ENCODE peak calls at places on chromosomes 13 and 19, in eight cellular contexts. F, E, W, K, B, U, M and Y are unnamed samples.

GRCh38 chr13:83681547-83681946 is 200.7 kb downstream of the SLITRK1 start:
- DNase-seq in F (no peak), B (no peak), E (no peak), K (no peak), M (no peak), W (no peak), U (no peak), Y (no peak)

GRCh38 chr19:34996978-34997640 is 3.0 kb upstream of the GRAMD1A start:
- DNase-seq in F (no peak), W (no peak), K (no peak), U (no peak), M (no peak), B (no peak), E (no peak), Y (no peak)

GRCh38 chr13:102045713-102046112 is 356.1 kb downstream of the FGF14 start:
- DNase-seq in U (no peak), W (no peak), B (no peak), K (no peak), M (no peak), E (no peak), F (no peak), Y (no peak)

GRCh38 chr13:20168396-20168795 is 7.5 kb upstream of the GJA3 start:
- DNase-seq in M (no peak), E (no peak), F (no peak), K (no peak), B (no peak), U (no peak), W (no peak), Y (no peak)

GRCh38 chr13:23268441-23268840 is 87.7 kb downstream of the SGCG start:
- DNase-seq in M (no peak), W (no peak), B (no peak), F (no peak), E (no peak), K (no peak), U (no peak), Y (no peak)

GRCh38 chr13:111131610-111132009 is 16.5 kb downstream of the ARHGEF7 start:
- DNase-seq in E (no peak), W (no peak), F (no peak), U (no peak), B (no peak), M (no peak), K (no peak), Y (no peak)

GRCh38 chr13:52969373-52969772 is 59.2 kb upstream of the OLFM4 start:
- DNase-seq in W (no peak), E (no peak), K (no peak), F (no peak), U (no peak), M (no peak), B (no peak), Y (no peak)

GRCh38 chr13:71602327-71602726 is 264.7 kb downstream of the DACH1 start:
- DNase-seq in B (no peak), U (no peak), M (no peak), W (no peak), F (no peak), K (no peak), E (no peak), Y (no peak)

GRCh38 chr13:35881360-35881759 is 249.8 kb downstream of the DCLK1 start:
- DNase-seq in W (no peak), B (peak), U (no peak), E (no peak), K (no peak), M (no peak), F (peak), Y (no peak)

GRCh38 chr13:113119822-113120189 is 2.8 kb upstream of the F10 start:
- DNase-seq in M (no peak), U (no peak), F (no peak), W (no peak), K (no peak), E (no peak), B (peak), Y (no peak)

DNA sequence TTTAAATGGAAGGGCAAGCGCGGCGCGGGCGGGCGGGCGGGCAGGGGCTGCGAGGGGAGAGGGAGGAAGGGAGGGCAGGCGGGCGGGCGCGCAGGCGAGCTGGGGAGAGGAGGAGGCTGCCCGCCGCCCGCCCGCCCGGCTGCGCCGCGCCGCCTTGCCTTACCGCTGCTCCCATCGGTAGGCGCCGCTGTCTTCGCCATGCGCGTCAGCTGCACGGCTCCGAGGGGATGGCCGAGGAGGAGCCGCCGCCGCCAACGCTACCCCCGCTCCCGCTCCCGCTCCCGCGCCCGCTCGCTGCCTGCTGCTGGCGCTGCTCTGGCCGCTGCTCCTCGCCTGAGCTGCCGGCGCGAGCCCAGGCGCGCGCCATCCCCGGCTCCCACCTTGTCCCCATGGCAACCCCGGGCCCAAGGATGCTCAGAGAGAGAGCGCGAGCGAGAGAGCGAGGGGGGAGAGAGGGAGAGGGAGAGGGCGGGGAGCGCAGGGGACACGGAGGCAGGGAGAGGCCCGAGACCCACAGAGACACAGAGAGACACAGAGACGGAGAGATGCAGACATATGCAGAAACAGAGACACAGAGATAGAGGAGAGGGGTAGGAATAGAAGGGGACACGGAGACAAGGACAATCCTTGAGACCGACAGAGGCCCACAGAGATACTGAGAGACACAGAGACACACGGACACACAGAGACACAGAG is 40.3 kb downstream of the DEDD2 start:
- DNase-seq in M (peak), W (no peak), B (peak), K (no peak), E (peak), F (peak), U (peak), Y (no peak)
- H3K4me3 ChIP-seq in M (no peak), W (no peak), B (peak), K (peak), E (peak), F (peak), U (peak), Y (peak)

GRCh38 chr19:2822846-2823245 is 3.2 kb downstream of the ZNF554 start:
- DNase-seq in F (no peak), E (no peak), U (no peak), M (no peak), B (no peak), K (no peak), W (no peak), Y (no peak)
- H3K4me3 ChIP-seq in F (no peak), E (no peak), U (no peak), M (no peak), B (no peak), K (no peak), W (no peak), Y (no peak)

DNA sequence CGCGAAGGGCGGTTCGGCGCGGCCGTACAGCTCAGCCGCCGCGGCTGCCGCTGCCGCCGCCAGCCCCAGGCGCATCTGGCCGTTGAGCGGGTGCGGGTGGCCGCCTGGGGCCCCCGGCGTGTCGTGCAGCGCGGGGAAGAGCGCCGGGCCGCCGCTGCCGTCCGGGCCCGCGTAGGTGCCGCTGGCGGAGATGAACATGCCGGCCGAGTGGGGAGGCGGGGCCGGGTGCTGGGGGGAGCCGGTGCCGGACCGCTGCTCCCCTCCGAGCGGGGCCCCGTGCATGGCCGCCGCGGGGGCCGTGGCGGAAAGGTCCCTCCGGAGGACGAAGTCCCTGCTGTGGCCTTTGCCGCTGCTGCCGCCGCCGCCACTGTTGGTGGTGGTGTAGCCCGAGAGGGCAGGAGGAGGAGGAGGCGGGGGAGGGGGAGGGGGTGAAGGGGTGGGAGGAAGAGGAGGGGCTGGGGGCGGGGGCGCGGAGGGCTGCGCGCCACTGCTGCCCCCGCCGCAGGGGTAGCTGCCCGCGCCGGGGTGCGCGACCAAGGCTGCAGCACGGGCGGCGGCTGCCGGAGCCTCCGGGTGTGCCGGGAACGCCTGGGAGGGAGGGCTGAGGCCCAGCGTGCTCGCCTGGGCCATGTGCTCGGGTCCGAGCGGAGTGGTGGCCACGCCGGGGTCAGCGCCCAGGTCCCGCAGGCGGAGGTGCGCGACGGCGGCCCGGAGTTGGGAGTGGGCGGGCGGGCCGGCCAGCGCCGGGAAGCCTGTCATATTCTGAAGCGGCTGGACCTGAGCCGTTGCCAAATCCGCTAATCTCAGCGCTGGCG is 599 bp downstream of the ZIC5 start:
- DNase-seq in B (peak), U (no peak), K (no peak), M (no peak), F (no peak), E (no peak), W (no peak), Y (no peak)
- H3K4me3 ChIP-seq in B (no peak), U (peak), K (peak), M (no peak), F (no peak), E (peak), W (no peak), Y (no peak)

GRCh38 chr13:41428155-41428554 is 29.2 kb upstream of the RGCC start:
- DNase-seq in U (no peak), K (no peak), W (no peak), E (peak), F (no peak), M (no peak), B (peak), Y (no peak)
- H3K4me3 ChIP-seq in U (peak), K (peak), W (no peak), E (peak), F (peak), M (no peak), B (peak), Y (peak)

GRCh38 chr13:73599232-73600128 is 534.7 kb downstream of the KLF12 start:
- DNase-seq in U (no peak), F (no peak), B (no peak), E (no peak), W (no peak), K (no peak), M (no peak), Y (no peak)
- H3K4me3 ChIP-seq in U (no peak), F (no peak), B (no peak), E (no peak), W (no peak), K (no peak), M (no peak), Y (no peak)

DNA sequence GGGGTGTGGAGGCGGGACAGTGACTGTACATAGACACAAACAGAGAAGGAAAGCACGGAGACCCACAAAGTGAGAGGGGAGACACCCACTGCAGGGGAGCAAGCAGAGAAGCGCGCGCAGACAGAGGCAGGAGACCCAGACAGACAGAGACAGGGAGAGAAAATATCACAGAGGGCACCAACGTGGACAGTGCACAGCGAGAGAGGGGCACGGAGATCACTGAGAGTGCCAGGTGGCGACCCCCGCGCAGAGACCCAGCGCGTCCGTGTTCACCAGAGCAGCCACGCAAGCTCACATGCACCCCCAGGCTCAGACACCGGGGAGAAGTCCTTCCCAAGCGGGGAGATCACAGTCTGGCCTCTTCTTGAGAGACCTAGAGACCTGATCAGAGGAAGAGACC is 1.4 kb upstream of the CACNG7 start:
- DNase-seq in E (no peak), F (no peak), B (peak), U (no peak), W (no peak), M (no peak), K (no peak), Y (no peak)
- H3K4me3 ChIP-seq in E (no peak), F (peak), B (no peak), U (no peak), W (no peak), M (no peak), K (no peak), Y (no peak)